ENCODE peak calls at places on chromosomes 3 and 15, in six cellular contexts. K, V, S, N, B and L are unnamed samples.

GRCh38 chr3:69239063-69239462 is 116.7 kb upstream of the LMOD3 start:
- DNase-seq in K (no peak), V (no peak), S (no peak), N (no peak), B (no peak), L (no peak)

GRCh38 chr3:11668243-11669232 is 24.8 kb upstream of the VGLL4 start:
- DNase-seq in K (no peak), V (peak), S (no peak), N (no peak), B (no peak), L (peak)

GRCh38 chr3:130517541-130517940 is 564 bp downstream of the COL6A6 start:
- DNase-seq in K (peak), V (no peak), S (no peak), N (no peak), B (peak), L (peak)

GRCh38 chr3:128252083-128252482 is 98.8 kb downstream of the EEFSEC start:
- DNase-seq in K (no peak), V (no peak), S (no peak), N (no peak), B (no peak), L (no peak)

GRCh38 chr3:13501056-13501455 is 20.9 kb downstream of the HDAC11 start:
- DNase-seq in K (no peak), V (no peak), S (no peak), N (no peak), B (no peak), L (no peak)

GRCh38 chr3:190807719-190808375 is 54.6 kb downstream of the GMNC start:
- DNase-seq in K (peak), V (peak), S (no peak), N (no peak), B (peak), L (no peak)

GRCh38 chr3:49119036-49119435 is 1.6 kb downstream of the USP19 start:
- DNase-seq in K (peak), V (no peak), S (no peak), N (no peak), B (no peak), L (no peak)

GRCh38 chr15:64092864-64093626 is 593 bp downstream of the CIAO2A start:
- DNase-seq in K (peak), V (peak), S (peak), N (no peak), B (no peak), L (peak)

GRCh38 chr3:118098818-118099217 is 935.8 kb downstream of the IGSF11 start:
- DNase-seq in K (no peak), V (no peak), S (no peak), N (no peak), B (no peak), L (no peak)

GRCh38 chr3:174089592-174089991 is 692.0 kb downstream of the NLGN1 start:
- DNase-seq in K (no peak), V (no peak), S (no peak), N (no peak), B (no peak), L (no peak)

DNA sequence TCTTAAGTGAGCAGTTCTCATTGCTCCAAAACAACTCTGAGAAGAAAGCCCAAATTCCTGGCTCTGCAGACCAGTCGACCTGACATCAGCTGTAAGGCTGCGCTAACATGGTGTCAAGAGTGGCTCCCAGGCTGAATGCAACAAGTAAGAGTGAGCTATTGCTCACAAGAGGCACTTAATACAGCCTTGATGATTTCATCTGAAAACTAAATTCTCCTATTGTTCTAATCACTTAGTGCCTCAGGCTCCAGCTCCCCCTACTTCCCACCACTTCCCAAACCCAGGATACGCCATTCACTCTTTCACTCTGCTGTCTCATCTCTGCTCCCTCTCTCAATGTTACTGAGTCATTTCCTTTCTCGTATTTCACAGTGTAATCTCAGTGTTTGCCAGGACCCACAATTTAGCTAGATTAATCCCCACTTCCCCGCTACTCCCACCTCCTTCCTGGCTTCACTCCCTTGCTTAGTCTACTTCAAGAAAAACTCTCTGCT is 81.7 kb downstream of the WWTR1 start:
- DNase-seq in K (peak), V (peak), S (peak), N (no peak), B (peak), L (peak)
- H3K4me3 ChIP-seq in K (peak), V (no peak), S (no peak), N (no peak), B (no peak), L (peak)

DNA sequence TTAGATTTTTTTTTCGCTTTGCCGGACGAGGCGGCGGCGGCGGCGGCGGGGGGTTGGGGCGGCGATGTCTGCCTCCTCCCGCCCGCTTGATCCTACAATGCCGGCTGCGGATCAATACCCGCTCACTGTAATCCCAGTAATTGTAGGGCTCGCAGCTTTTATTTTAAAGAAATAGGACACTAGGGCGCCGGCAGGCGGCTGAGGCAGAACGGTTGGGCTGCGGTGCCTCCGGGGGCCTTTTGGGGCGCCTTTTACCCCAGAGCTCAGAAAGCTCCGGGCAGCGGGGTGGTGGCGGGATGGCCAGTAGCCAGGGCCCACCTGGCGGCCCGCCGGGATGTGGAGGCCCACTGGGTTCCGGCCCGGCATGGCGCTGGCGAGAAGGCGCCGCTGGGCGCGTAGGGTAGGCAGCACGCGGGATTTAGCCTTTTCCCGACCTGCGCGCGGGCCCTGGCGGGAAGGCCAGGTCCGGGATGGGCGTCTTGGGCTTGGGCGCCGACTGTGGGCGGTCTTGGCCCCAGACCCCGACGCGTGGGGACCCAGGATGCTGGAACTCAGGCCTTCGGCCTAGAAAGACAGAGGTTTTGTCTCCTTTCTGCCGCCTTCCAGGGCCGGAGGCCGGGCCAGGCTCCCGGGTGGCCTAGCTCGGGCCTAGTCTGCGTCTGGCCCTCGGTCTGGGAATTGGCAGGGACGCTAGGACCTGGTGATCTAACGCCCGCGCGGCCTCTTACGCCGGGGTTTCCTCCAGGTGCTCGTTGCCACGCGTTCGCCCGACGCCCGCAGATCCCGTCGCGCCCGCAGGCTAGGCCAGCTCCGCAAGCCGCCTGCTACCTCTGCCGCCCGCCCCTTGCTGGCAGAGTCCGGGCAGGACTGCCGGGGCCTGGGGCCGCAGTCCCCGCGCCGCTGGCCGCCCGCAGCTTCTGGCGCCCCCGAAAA is 15.5 kb upstream of the ONECUT1 start:
- DNase-seq in K (no peak), V (no peak), S (no peak), N (no peak), B (no peak), L (peak)
- TF ChIP-seq CTCF in K (peak), V (no peak), S (peak), N (no peak), B (no peak), L (no peak)

GRCh38 chr15:71678191-71678590 is 132.2 kb upstream of the NR2E3 start:
- DNase-seq in K (peak), V (no peak), S (no peak), N (no peak), B (no peak), L (no peak)

GRCh38 chr15:71677766-71678165 is 132.6 kb upstream of the NR2E3 start:
- DNase-seq in K (no peak), V (no peak), S (no peak), N (no peak), B (no peak), L (no peak)

GRCh38 chr15:71679223-71680078 is 130.9 kb upstream of the NR2E3 start:
- DNase-seq in K (peak), V (no peak), S (peak), N (no peak), B (no peak), L (peak)

GRCh38 chr15:71680079-71680461 is 130.3 kb upstream of the NR2E3 start:
- DNase-seq in K (no peak), V (no peak), S (no peak), N (no peak), B (peak), L (no peak)

GRCh38 chr15:71677352-71677751 is 133.0 kb upstream of the NR2E3 start:
- DNase-seq in K (no peak), V (no peak), S (no peak), N (no peak), B (peak), L (no peak)
- H3K4me3 ChIP-seq in K (no peak), V (no peak), S (no peak), N (no peak), B (no peak), L (no peak)

GRCh38 chr3:133881492-133881891 is 14.2 kb downstream of the RAB6B start:
- DNase-seq in K (no peak), V (no peak), S (no peak), N (no peak), B (no peak), L (no peak)
- TF ChIP-seq CTCF in K (no peak), V (no peak), S (no peak), N (no peak), B (no peak), L (no peak)

GRCh38 chr15:33084661-33085060 is 109.9 kb downstream of the FMN1 start:
- DNase-seq in K (no peak), V (no peak), S (no peak), N (no peak), B (no peak), L (no peak)

GRCh38 chr15:33089165-33089877 is 105.2 kb downstream of the FMN1 start:
- DNase-seq in K (no peak), V (no peak), S (no peak), N (no peak), B (no peak), L (no peak)

GRCh38 chr15:33086500-33087141 is 107.9 kb downstream of the FMN1 start:
- DNase-seq in K (peak), V (peak), S (peak), N (peak), B (peak), L (peak)

DNA sequence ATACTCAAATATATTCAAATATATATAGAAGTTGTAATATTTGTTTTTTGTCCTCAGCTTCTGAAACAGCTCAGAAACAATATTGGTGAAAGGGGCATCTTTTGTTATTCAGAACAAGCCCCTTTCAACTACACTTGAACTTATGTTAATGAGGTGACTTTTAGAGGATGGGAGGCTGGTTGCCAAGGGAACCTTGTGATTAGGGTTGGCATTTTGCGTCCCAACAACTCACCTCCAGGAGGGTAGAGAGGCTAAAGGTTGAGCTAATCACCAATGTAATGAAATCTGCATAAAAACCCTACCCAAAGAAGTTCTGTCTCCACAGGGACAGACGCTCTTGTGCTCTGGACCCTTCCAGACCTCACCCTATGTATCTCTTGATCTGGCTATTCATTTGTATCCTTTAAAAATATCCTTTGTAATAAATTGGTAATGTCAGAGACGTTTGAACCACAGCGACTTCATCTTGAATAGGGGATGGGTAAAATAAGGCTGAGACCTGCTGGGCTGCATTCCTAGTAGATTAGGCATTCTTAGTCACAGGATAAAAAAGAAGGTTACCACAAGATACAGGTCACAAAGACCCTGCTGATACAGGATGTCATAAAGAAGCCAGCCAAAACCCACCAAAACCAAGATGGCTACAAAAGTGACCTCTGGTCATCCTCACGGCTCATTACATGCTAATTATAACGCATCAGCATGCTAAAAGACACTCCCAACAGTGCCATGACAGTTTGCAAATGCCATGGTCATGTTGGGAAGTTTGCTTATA is 111.1 kb downstream of the FMN1 start:
- DNase-seq in K (no peak), V (no peak), S (no peak), N (no peak), B (peak), L (no peak)
- H3K4me3 ChIP-seq in K (no peak), V (no peak), S (no peak), N (no peak), B (no peak), L (no peak)